ENCODE peak calls at places on chromosomes 3 and 15, in five cellular contexts. E is T-helper 9 cell, Y is Caki2, A is esophagus muscularis mucosa, I is iPS DF 19.7. Z is an unnamed sample.

GRCh38 chr3:14410501-14411165 is 8.2 kb downstream of the SLC6A6 start:
- DNase-seq in E (no peak), Y (peak), A (no peak), I (no peak), Z (no peak)

GRCh38 chr15:74178326-74179100 is 5.0 kb downstream of the ISLR start:
- DNase-seq in E (no peak), Y (no peak), A (no peak), I (no peak), Z (no peak)

GRCh38 chr15:40937762-40938529 is 8.8 kb downstream of the DLL4 start:
- DNase-seq in E (no peak), Y (peak), A (no peak), I (no peak), Z (no peak)

GRCh38 chr15:90211440-90212168 is 10.5 kb downstream of the SEMA4B start:
- DNase-seq in E (no peak), Y (peak), A (no peak), I (no peak), Z (no peak)

GRCh38 chr15:74889390-74889881 is 406 bp upstream of the MPI start:
- DNase-seq in E (no peak), Y (no peak), A (peak), I (no peak), Z (no peak)

GRCh38 chr3:58306662-58307286 is 454 bp downstream of the HTD2 start:
- DNase-seq in E (no peak), Y (no peak), A (no peak), I (no peak), Z (no peak)

GRCh38 chr3:73188707-73189106 is 127.2 kb downstream of the EBLN2 start:
- DNase-seq in E (no peak), Y (no peak), A (no peak), I (no peak), Z (no peak)

GRCh38 chr3:197600796-197601565 is 45.2 kb upstream of the BDH1 start:
- DNase-seq in E (no peak), Y (no peak), A (no peak), I (no peak), Z (no peak)

GRCh38 chr15:40289140-40289775 is 6.4 kb upstream of the ANKRD63 start:
- DNase-seq in E (no peak), Y (peak), A (no peak), I (no peak), Z (no peak)

GRCh38 chr3:90184861-90185260 is 1077.4 kb downstream of the EPHA3 start:
- DNase-seq in E (no peak), Y (peak), A (no peak), I (no peak), Z (no peak)

GRCh38 chr15:51982013-51982769 is 10.6 kb upstream of the LEO1 start:
- DNase-seq in E (no peak), Y (peak), A (no peak), I (no peak), Z (peak)

GRCh38 chr15:88605507-88606436 is 15.4 kb upstream of the AEN start:
- DNase-seq in E (peak), Y (peak), A (no peak), I (no peak), Z (peak)

GRCh38 chr3:152574461-152575079 is 260.4 kb upstream of the P2RY1 start:
- DNase-seq in E (peak), Y (peak), A (no peak), I (peak), Z (peak)

GRCh38 chr15:40525855-40526254 is 39.0 kb downstream of the CCDC32 start:
- DNase-seq in E (no peak), Y (no peak), A (no peak), I (no peak), Z (no peak)

GRCh38 chr3:31696009-31696297 is 163.2 kb downstream of the STT3B start:
- DNase-seq in E (no peak), Y (no peak), A (no peak), I (no peak), Z (no peak)

GRCh38 chr15:96947830-96948229 is 617.3 kb downstream of the NR2F2 start:
- DNase-seq in E (no peak), Y (peak), A (no peak), I (no peak), Z (no peak)

GRCh38 chr3:142489572-142490323 is 41.9 kb upstream of the XRN1 start:
- DNase-seq in E (no peak), Y (no peak), A (no peak), I (no peak), Z (no peak)

Z was measured in naive thymus-derived CD8-positive, alpha-beta T cell.